ENCODE peak calls at places on chromosome X, in eight cellular contexts. M is stomach, B is tibial nerve, C is suprapubic skin, R is GM13977, Q is mucosa of descending colon, J is spleen, E is left lung. A is an unnamed sample.

GRCh38 chrX:103831342-103831802 is 685 bp downstream of the RAB9B start:
- DNase-seq in M (peak), B (no peak), C (no peak), R (no peak), Q (peak), J (no peak), E (peak), A (no peak)

GRCh38 chrX:81866873-81867272 is 665.0 kb downstream of the SH3BGRL start:
- DNase-seq in M (no peak), B (no peak), C (no peak), R (no peak), Q (no peak), J (no peak), E (no peak), A (no peak)

GRCh38 chrX:133287860-133288259 is 69.7 kb upstream of the TFDP3 start:
- DNase-seq in M (no peak), B (no peak), C (no peak), R (no peak), Q (no peak), J (no peak), E (no peak), A (no peak)

GRCh38 chrX:132954323-132954722 is 4.1 kb downstream of the HS6ST2 start:
- DNase-seq in M (no peak), B (no peak), C (no peak), R (no peak), Q (no peak), J (no peak), E (no peak), A (no peak)

GRCh38 chrX:128769511-128769910 is 717.3 kb upstream of the ACTRT1 start:
- DNase-seq in M (no peak), B (no peak), C (no peak), R (no peak), Q (no peak), J (no peak), E (no peak), A (no peak)

GRCh38 chrX:138710866-138711331 is 618 bp downstream of the FGF13 start:
- DNase-seq in M (no peak), B (no peak), C (no peak), R (no peak), Q (no peak), J (peak), E (peak), A (no peak)

GRCh38 chrX:68163446-68163845 is 269.8 kb downstream of the OPHN1 start:
- DNase-seq in M (no peak), B (no peak), C (no peak), R (no peak), Q (no peak), J (no peak), E (no peak), A (no peak)

GRCh38 chrX:25005382-25006185 is 10.2 kb downstream of the ARX start:
- DNase-seq in M (no peak), B (no peak), C (no peak), R (no peak), Q (no peak), J (no peak), E (no peak), A (no peak)

GRCh38 chrX:29066516-29066915 is 479.3 kb downstream of the IL1RAPL1 start:
- DNase-seq in M (no peak), B (no peak), C (no peak), R (no peak), Q (no peak), J (no peak), E (no peak), A (no peak)

GRCh38 chrX:42978655-42979379 is 200.9 kb upstream of the PPP1R2C start:
- DNase-seq in M (no peak), B (no peak), C (no peak), R (no peak), Q (no peak), J (no peak), E (no peak), A (no peak)

GRCh38 chrX:153762636-153763173 is 1.3 kb upstream of the PLXNB3 start:
- DNase-seq in M (no peak), B (no peak), C (no peak), R (no peak), Q (no peak), J (peak), E (peak), A (no peak)

GRCh38 chrX:15206306-15206705 is 63.6 kb downstream of the ASB9 start:
- DNase-seq in M (no peak), B (no peak), C (no peak), R (no peak), Q (peak), J (no peak), E (no peak), A (no peak)

GRCh38 chrX:139930923-139931645 is 1.8 kb downstream of the ATP11C start:
- DNase-seq in M (no peak), B (peak), C (no peak), R (peak), Q (peak), J (peak), E (peak), A (no peak)

GRCh38 chrX:40106677-40107290 is 9.0 kb upstream of the BCOR start:
- DNase-seq in M (no peak), B (no peak), C (no peak), R (peak), Q (no peak), J (no peak), E (no peak), A (no peak)

GRCh38 chrX:112800901-112801775 is 39.5 kb downstream of the AMOT start:
- DNase-seq in M (no peak), B (no peak), C (no peak), R (no peak), Q (no peak), J (no peak), E (no peak), A (no peak)

GRCh38 chrX:15567886-15568616 is 32.7 kb downstream of the ACE2 start:
- DNase-seq in M (no peak), B (no peak), C (no peak), R (no peak), Q (no peak), J (no peak), E (no peak), A (no peak)

GRCh38 chrX:1521459-1521956 is 15.5 kb downstream of the P2RY8 start:
- DNase-seq in M (no peak), B (no peak), C (peak), R (peak), Q (peak), J (peak), E (no peak), A (peak)

GRCh38 chrX:78659955-78660354 is 827 bp upstream of the RTL3 start:
- DNase-seq in M (no peak), B (no peak), C (no peak), R (no peak), Q (no peak), J (no peak), E (no peak), A (no peak)

GRCh38 chrX:10529344-10529743 is 91.0 kb downstream of the MID1 start:
- DNase-seq in M (no peak), B (no peak), C (no peak), R (no peak), Q (no peak), J (no peak), E (no peak), A (no peak)

GRCh38 chrX:22952011-22952410 is 47.7 kb upstream of the DDX53 start:
- DNase-seq in M (no peak), B (no peak), C (no peak), R (no peak), Q (no peak), J (no peak), E (no peak), A (no peak)

GRCh38 chrX:41382699-41383645 is 49.0 kb downstream of the DDX3X start:
- DNase-seq in M (no peak), B (no peak), C (no peak), R (no peak), Q (peak), J (no peak), E (no peak), A (no peak)

GRCh38 chrX:39619182-39620009 is 478.4 kb downstream of the BCOR start:
- DNase-seq in M (peak), B (no peak), C (no peak), R (no peak), Q (no peak), J (no peak), E (no peak), A (no peak)

GRCh38 chrX:154375156-154375504 is 696 bp upstream of the FLNA start:
- DNase-seq in M (no peak), B (no peak), C (no peak), R (no peak), Q (no peak), J (no peak), E (no peak), A (no peak)

GRCh38 chrX:47224896-47225290 is 6.4 kb downstream of the CDK16 start:
- DNase-seq in M (no peak), B (no peak), C (peak), R (no peak), Q (no peak), J (no peak), E (no peak), A (no peak)

DNA sequence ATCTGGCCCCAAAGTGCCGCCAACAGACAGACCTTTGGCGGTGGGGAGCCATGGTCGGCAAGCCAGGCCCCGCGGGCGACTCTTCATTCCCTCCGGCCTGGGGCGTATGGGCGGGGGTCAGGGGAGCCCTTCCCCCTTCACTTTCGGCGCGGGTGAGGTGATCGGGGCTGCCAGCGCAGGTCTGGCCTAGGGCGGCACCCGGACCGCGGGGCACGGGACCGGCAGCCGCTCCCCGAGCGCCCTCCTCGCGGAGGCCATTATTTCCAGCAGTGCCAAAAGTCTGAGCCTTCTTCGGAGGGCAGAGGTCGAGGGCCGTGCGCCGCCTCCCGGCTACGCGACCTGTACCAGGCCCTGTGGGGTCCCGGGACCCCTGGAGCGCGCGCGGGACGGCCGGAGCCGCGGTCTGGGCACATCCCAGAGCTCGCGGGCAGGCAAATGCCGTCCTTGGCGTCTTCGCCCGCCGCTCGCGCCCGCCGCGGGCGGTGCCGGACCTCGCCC is 620 bp upstream of the KDM6A start:
- DNase-seq in M (peak), B (peak), C (peak), R (peak), Q (peak), J (peak), E (peak), A (no peak)
- TF ChIP-seq CTCF in M (no peak), B (no peak), C (no peak), R (no peak), Q (no peak), J (no peak), E (no peak), A (no peak)

DNA sequence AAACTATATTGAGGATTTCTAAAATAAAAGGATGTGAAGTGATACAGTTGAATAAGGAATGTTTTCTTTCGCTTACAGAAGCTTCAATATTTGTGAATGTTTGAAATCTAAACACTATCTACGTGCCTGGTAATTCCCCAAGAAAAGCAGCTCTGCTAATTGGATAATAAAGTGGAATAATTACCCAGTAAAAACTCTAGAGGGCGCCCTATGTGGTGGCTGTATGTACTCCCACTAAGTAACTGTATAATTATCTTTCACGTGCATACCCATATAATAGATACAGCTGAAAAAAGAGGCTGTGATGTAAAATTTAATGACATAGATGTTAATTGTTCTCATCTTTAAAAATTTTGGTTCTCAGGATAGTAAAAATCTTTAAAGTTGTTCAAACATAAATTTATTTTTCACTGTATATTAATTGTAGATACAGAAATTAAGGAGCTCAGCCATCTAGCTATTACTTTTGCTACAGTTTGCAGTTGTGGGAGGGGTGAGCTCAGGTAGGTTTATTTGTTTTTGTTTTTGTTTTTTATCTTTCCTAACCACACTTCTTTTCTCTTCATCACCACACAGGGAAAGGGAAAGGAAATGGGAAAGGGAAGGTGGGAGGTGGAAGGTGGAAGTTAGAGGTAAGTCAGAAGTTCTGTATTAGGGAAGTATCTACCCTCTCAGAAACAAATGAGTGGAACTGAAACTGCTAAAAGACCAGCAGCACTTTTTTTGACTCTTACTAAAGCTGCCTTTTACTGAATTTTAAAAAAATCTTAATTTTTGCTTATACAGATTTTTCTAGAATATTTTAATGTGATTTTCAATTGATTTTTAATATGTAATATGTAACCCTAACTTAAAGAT is 151.7 kb upstream of the RPS6KA6 start:
- DNase-seq in M (no peak), B (no peak), C (no peak), R (peak), Q (no peak), J (no peak), E (no peak), A (no peak)
- TF ChIP-seq CTCF in M (no peak), B (peak), C (peak), R (peak), Q (no peak), J (no peak), E (peak), A (peak)

DNA sequence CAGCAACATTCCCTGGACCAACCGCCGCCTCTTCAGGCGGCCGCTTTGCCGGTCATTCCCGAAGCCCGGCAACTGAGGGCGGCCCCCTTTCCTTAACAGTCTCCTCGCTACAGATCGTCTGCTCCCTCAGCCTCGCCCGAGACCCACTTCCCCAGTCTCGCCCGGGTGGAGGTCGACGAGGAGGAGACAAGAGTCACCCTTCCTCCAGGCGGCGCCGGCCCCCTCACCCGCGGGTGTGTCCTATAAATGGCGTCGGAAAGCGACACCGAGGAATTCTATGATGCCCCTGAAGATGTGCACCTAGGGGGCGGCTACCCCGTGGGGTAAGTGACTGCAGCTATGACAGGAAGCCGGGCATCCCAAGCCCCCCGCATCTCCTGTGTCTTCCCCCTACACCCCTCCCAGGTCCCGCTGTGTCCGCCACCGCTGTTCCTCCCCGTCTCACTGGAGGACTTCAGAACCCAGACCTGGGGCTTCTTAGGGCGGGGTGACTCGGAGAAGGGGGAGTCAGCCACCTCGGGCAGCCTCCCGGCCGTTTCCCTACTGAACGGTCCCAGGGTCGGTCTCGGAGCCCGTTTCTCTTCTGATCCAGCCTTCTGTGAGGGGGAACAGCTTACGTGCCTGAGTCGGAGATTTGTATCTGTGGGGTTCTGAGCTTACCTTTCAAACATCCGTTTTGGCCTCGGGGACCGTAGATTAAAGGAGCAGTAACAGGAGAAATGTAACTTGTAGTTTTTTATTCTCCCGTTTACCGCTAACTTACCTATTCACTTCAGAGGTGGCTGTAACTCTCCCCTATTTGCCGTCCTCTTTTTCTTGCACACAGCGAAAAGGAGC is 570 bp downstream of the WDR44 start:
- DNase-seq in M (peak), B (no peak), C (peak), R (no peak), Q (peak), J (peak), E (peak), A (peak)
- TF ChIP-seq CTCF in M (no peak), B (no peak), C (no peak), R (peak), Q (no peak), J (no peak), E (no peak), A (no peak)

GRCh38 chrX:74464722-74465121 is 43.4 kb downstream of the SLC16A2 start:
- DNase-seq in M (no peak), B (no peak), C (no peak), R (no peak), Q (no peak), J (no peak), E (no peak), A (no peak)

GRCh38 chrX:74461384-74461783 is 40.1 kb downstream of the SLC16A2 start:
- DNase-seq in M (no peak), B (no peak), C (no peak), R (no peak), Q (no peak), J (no peak), E (no peak), A (no peak)

GRCh38 chrX:74453178-74453577 is 31.9 kb downstream of the SLC16A2 start:
- DNase-seq in M (no peak), B (no peak), C (no peak), R (no peak), Q (no peak), J (no peak), E (no peak), A (no peak)

DNA sequence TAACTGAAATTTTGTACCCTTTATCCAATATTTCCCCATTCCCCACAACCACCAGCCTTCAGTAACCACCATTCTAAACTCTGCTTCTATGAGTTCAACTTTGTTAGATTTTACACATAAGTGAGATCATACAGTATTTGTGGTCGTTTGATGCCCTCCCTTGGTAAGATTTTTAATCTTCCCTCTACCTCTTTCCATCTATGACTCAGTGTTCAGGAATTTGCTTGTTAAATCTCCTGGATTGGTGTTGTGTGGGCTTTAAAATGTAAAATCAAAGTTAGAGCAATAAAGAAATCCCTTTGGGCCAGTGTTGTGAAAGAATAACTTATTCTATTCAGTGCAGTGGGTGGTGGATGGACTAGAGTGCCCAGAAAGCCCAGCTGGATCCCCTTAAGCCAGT is 37.4 kb downstream of the SLC16A2 start:
- DNase-seq in M (no peak), B (no peak), C (no peak), R (no peak), Q (no peak), J (no peak), E (no peak), A (no peak)
- TF ChIP-seq CTCF in M (no peak), B (no peak), C (no peak), R (no peak), Q (no peak), J (no peak), E (no peak), A (no peak)

A was measured in CD14-positive monocyte.